ENCODE peak calls at places on chromosomes 13 and 19, in five cellular contexts. One of them, this sample, is unnamed.

GRCh38 chr13:75870397-75870801 is 234.3 kb downstream of the LMO7 start:
- DNase-seq in fibroblast of pulmonary artery: peak; percentile 49
- DNase-seq in MG63: no peak
- DNase-seq in brain microvascular endothelial cell: no peak
- DNase-seq in neuronal stem cell: peak; percentile 20
- DNase-seq in this sample: peak; percentile 30

GRCh38 chr13:103299079-103299478 is 232.9 kb upstream of the SLC10A2 start:
- DNase-seq in brain microvascular endothelial cell: no peak
- DNase-seq in fibroblast of pulmonary artery: no peak
- DNase-seq in neuronal stem cell: no peak
- DNase-seq in MG63: no peak
- DNase-seq in this sample: no peak

GRCh38 chr13:78867655-78868054 is 208.7 kb upstream of the OBI1 start:
- DNase-seq in brain microvascular endothelial cell: no peak
- DNase-seq in fibroblast of pulmonary artery: no peak
- DNase-seq in MG63: no peak
- DNase-seq in neuronal stem cell: no peak
- DNase-seq in this sample: no peak

GRCh38 chr19:18220632-18221275 is 5.5 kb downstream of the PDE4C start:
- DNase-seq in fibroblast of pulmonary artery: no peak
- DNase-seq in MG63: no peak
- DNase-seq in brain microvascular endothelial cell: no peak
- DNase-seq in neuronal stem cell: no peak
- DNase-seq in this sample: no peak

GRCh38 chr13:99374994-99375805 is 68.0 kb upstream of the GPR183 start:
- DNase-seq in neuronal stem cell: no peak
- DNase-seq in fibroblast of pulmonary artery: no peak
- DNase-seq in MG63: no peak
- DNase-seq in brain microvascular endothelial cell: no peak
- DNase-seq in this sample: no peak

GRCh38 chr19:17943284-17944221 is 10.7 kb downstream of the CCDC124 start:
- DNase-seq in MG63: no peak
- DNase-seq in neuronal stem cell: no peak
- DNase-seq in fibroblast of pulmonary artery: no peak
- DNase-seq in brain microvascular endothelial cell: no peak
- DNase-seq in this sample: no peak

GRCh38 chr13:51237887-51238286 is 15.7 kb downstream of the FAM124A start:
- DNase-seq in neuronal stem cell: no peak
- DNase-seq in brain microvascular endothelial cell: no peak
- DNase-seq in MG63: no peak
- DNase-seq in fibroblast of pulmonary artery: no peak
- DNase-seq in this sample: no peak

GRCh38 chr19:13764101-13764807 is at the start of gene MRI1:
- DNase-seq in neuronal stem cell: peak; percentile 50
- DNase-seq in fibroblast of pulmonary artery: peak; percentile 80
- DNase-seq in MG63: peak; percentile 75
- DNase-seq in brain microvascular endothelial cell: no peak
- DNase-seq in this sample: peak; percentile 61

GRCh38 chr13:101612736-101613135 is 160.3 kb downstream of the ITGBL1 start:
- DNase-seq in MG63: no peak
- DNase-seq in neuronal stem cell: no peak
- DNase-seq in brain microvascular endothelial cell: peak; percentile 34
- DNase-seq in fibroblast of pulmonary artery: no peak
- DNase-seq in this sample: no peak

GRCh38 chr13:58452123-58452623 is 820.6 kb downstream of the PCDH17 start:
- DNase-seq in fibroblast of pulmonary artery: peak; percentile 54
- DNase-seq in neuronal stem cell: no peak
- DNase-seq in brain microvascular endothelial cell: no peak
- DNase-seq in MG63: no peak
- DNase-seq in this sample: no peak

GRCh38 chr19:40524655-40525054 is 52.0 kb upstream of the SHKBP1 start:
- DNase-seq in MG63: no peak
- DNase-seq in neuronal stem cell: no peak
- DNase-seq in fibroblast of pulmonary artery: no peak
- DNase-seq in brain microvascular endothelial cell: no peak
- DNase-seq in this sample: no peak

GRCh38 chr19:45952691-45953505 is 20.8 kb downstream of the NOVA2 start:
- DNase-seq in neuronal stem cell: peak; percentile 80
- DNase-seq in brain microvascular endothelial cell: peak; percentile 7
- DNase-seq in fibroblast of pulmonary artery: peak; percentile 72
- DNase-seq in MG63: peak; percentile 65
- DNase-seq in this sample: peak; percentile 50

GRCh38 chr13:95319551-95320274 is 18.5 kb upstream of the ABCC4 start:
- DNase-seq in neuronal stem cell: no peak
- DNase-seq in MG63: no peak
- DNase-seq in brain microvascular endothelial cell: no peak
- DNase-seq in fibroblast of pulmonary artery: peak; percentile 42
- DNase-seq in this sample: no peak

GRCh38 chr13:50167224-50167947 is 152.1 kb downstream of the KCNRG start:
- DNase-seq in brain microvascular endothelial cell: no peak
- DNase-seq in MG63: no peak
- DNase-seq in neuronal stem cell: no peak
- DNase-seq in fibroblast of pulmonary artery: no peak
- DNase-seq in this sample: no peak

GRCh38 chr13:43191561-43191960 is 168.2 kb downstream of the DNAJC15 start:
- DNase-seq in fibroblast of pulmonary artery: no peak
- DNase-seq in MG63: no peak
- DNase-seq in neuronal stem cell: no peak
- DNase-seq in brain microvascular endothelial cell: no peak
- DNase-seq in this sample: no peak

GRCh38 chr13:30762643-30763042 is 27.3 kb downstream of the ALOX5AP start:
- DNase-seq in fibroblast of pulmonary artery: peak; percentile 39
- DNase-seq in neuronal stem cell: no peak
- DNase-seq in brain microvascular endothelial cell: no peak
- DNase-seq in MG63: no peak
- DNase-seq in this sample: peak; percentile 36

GRCh38 chr19:55550321-55550650 is 4.9 kb upstream of the SBK3 start:
- DNase-seq in neuronal stem cell: peak; percentile 59
- DNase-seq in brain microvascular endothelial cell: peak; percentile 63
- DNase-seq in MG63: no peak
- DNase-seq in fibroblast of pulmonary artery: no peak
- DNase-seq in this sample: no peak

GRCh38 chr13:42656136-42656535 is 82.2 kb downstream of the TNFSF11 start:
- DNase-seq in brain microvascular endothelial cell: no peak
- DNase-seq in fibroblast of pulmonary artery: peak; percentile 31
- DNase-seq in MG63: no peak
- DNase-seq in neuronal stem cell: peak; percentile 41
- DNase-seq in this sample: no peak

GRCh38 chr19:18171605-18172327 is 1.8 kb upstream of the IFI30 start:
- DNase-seq in fibroblast of pulmonary artery: no peak
- DNase-seq in MG63: no peak
- DNase-seq in neuronal stem cell: no peak
- DNase-seq in brain microvascular endothelial cell: no peak
- DNase-seq in this sample: no peak

GRCh38 chr13:100459747-100460146 is 128.8 kb downstream of the GGACT start:
- DNase-seq in brain microvascular endothelial cell: no peak
- DNase-seq in fibroblast of pulmonary artery: no peak
- DNase-seq in neuronal stem cell: no peak
- DNase-seq in MG63: no peak
- DNase-seq in this sample: no peak

GRCh38 chr19:14081797-14082674 is 3.5 kb downstream of the C19orf67 start:
- DNase-seq in neuronal stem cell: no peak
- DNase-seq in brain microvascular endothelial cell: no peak
- DNase-seq in fibroblast of pulmonary artery: no peak
- DNase-seq in MG63: peak; percentile 51
- DNase-seq in this sample: peak; percentile 30

GRCh38 chr19:47036233-47036651 is 12.2 kb downstream of the TMEM160 start:
- DNase-seq in MG63: no peak
- DNase-seq in neuronal stem cell: no peak
- DNase-seq in fibroblast of pulmonary artery: no peak
- DNase-seq in brain microvascular endothelial cell: no peak
- DNase-seq in this sample: peak; percentile 22

GRCh38 chr13:110475550-110476219 is 85.8 kb downstream of the RAB20 start:
- DNase-seq in neuronal stem cell: no peak
- DNase-seq in brain microvascular endothelial cell: no peak
- DNase-seq in MG63: no peak
- DNase-seq in fibroblast of pulmonary artery: no peak
- DNase-seq in this sample: no peak

GRCh38 chr13:110474713-110475112 is 86.8 kb downstream of the RAB20 start:
- DNase-seq in MG63: no peak
- DNase-seq in brain microvascular endothelial cell: no peak
- DNase-seq in fibroblast of pulmonary artery: no peak
- DNase-seq in neuronal stem cell: no peak
- DNase-seq in this sample: no peak

GRCh38 chr13:110472904-110473563 is 88.5 kb downstream of the RAB20 start:
- DNase-seq in neuronal stem cell: no peak
- DNase-seq in fibroblast of pulmonary artery: no peak
- DNase-seq in brain microvascular endothelial cell: no peak
- DNase-seq in MG63: no peak
- DNase-seq in this sample: no peak

GRCh38 chr13:110476220-110476617 is 85.3 kb downstream of the RAB20 start:
- DNase-seq in MG63: no peak
- DNase-seq in fibroblast of pulmonary artery: no peak
- DNase-seq in brain microvascular endothelial cell: no peak
- DNase-seq in neuronal stem cell: no peak
- DNase-seq in this sample: no peak

DNA sequence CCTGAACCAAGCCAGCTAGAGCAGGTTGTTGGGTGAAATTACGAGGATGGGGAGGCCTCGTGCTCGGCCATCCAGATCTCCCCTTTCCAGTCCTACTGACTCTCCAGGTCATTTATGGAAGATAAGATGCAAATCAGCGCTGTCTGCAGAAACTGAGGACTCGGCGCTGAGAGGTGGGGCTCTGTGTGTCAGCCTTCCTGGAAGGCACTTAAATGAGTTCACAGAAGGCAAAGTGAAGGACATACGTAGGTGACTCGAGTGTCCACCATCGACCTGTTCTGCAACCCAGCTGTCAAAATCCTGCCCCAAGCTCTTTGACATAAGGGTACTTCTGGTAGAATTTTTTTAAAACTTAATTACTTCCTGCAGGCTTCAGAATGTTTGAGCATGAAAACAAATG is 86.4 kb downstream of the RAB20 start:
- DNase-seq in MG63: no peak
- DNase-seq in brain microvascular endothelial cell: no peak
- DNase-seq in neuronal stem cell: no peak
- DNase-seq in fibroblast of pulmonary artery: no peak
- DNase-seq in this sample: no peak
- H3K4me3 ChIP-seq in MG63: no peak overlapping the region
- H3K4me3 ChIP-seq in brain microvascular endothelial cell: no peak overlapping the region
- H3K4me3 ChIP-seq in neuronal stem cell: no peak overlapping the region
- H3K4me3 ChIP-seq in fibroblast of pulmonary artery: no peak overlapping the region
- H3K4me3 ChIP-seq in this sample: no peak overlapping the region

DNA sequence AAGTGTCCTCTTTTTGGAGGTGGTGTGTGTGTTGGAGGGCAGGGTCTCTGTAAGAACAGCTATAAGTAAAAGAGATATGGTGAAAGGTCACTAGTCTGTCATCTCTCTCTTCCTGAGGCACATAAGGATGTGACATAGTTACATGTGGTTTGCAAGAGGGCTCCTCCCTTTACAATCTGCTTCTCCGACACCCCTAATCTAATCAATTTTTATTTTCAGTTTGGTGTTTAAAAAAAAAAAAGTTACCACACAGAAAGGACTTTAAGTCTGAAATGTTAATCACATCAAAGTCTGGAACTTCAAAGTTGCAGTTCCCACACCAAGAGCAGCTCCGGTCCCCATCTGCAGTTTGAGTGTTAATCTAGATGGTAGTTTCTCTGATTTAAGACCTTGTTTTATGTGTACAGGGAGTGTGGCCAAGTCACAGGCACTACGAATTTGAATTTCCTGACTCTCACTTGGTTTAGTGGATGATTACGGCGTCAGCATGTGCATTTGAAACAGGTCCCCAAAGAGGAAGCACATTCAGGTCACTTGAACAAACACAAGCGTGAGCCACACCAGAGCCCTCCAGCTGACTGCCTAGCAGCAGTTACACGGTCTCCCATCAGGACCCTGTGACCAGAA is 53.1 kb downstream of the FOXO1 start:
- DNase-seq in brain microvascular endothelial cell: no peak
- DNase-seq in MG63: no peak
- DNase-seq in fibroblast of pulmonary artery: no peak
- DNase-seq in neuronal stem cell: no peak
- DNase-seq in this sample: no peak
- H3K4me3 ChIP-seq in brain microvascular endothelial cell: no peak overlapping the region
- H3K4me3 ChIP-seq in MG63: no peak overlapping the region
- H3K4me3 ChIP-seq in fibroblast of pulmonary artery: no peak overlapping the region
- H3K4me3 ChIP-seq in neuronal stem cell: no peak overlapping the region
- H3K4me3 ChIP-seq in this sample: no peak overlapping the region

DNA sequence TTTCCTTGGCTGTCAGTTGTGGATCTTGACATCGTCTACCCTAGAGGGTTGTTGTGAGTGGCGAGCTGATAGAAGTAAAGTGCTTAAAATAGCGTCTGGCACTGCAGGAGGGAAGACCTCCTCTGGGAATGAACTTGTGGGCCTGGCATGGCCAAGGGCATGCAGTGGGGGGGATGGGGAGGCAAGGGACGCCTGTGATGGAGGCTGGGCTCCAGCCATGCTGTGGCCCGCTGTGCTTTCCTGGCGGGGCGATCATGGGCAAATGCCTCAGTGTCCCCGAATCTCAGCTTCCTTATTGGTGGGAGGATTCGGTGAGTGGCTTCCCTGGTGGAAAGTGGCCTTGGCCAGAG is 10.7 kb downstream of the CARM1 start:
- DNase-seq in brain microvascular endothelial cell: no peak
- DNase-seq in fibroblast of pulmonary artery: no peak
- DNase-seq in MG63: no peak
- DNase-seq in neuronal stem cell: no peak
- DNase-seq in this sample: no peak
- H3K4me3 ChIP-seq in brain microvascular endothelial cell: no peak overlapping the region
- H3K4me3 ChIP-seq in fibroblast of pulmonary artery: no peak overlapping the region
- H3K4me3 ChIP-seq in MG63: no peak overlapping the region
- H3K4me3 ChIP-seq in neuronal stem cell: no peak overlapping the region
- H3K4me3 ChIP-seq in this sample: no peak overlapping the region

GRCh38 chr13:45415112-45415511 is 3.1 kb downstream of the SLC25A30 start:
- DNase-seq in fibroblast of pulmonary artery: no peak
- DNase-seq in MG63: no peak
- DNase-seq in brain microvascular endothelial cell: no peak
- DNase-seq in neuronal stem cell: no peak
- DNase-seq in this sample: no peak

GRCh38 chr13:45413826-45414312 is 4.3 kb downstream of the SLC25A30 start:
- DNase-seq in fibroblast of pulmonary artery: no peak
- DNase-seq in neuronal stem cell: no peak
- DNase-seq in brain microvascular endothelial cell: no peak
- DNase-seq in MG63: no peak
- DNase-seq in this sample: peak; percentile 37

GRCh38 chr13:45419945-45420344 is 1.8 kb upstream of the SLC25A30 start:
- DNase-seq in MG63: no peak
- DNase-seq in fibroblast of pulmonary artery: no peak
- DNase-seq in brain microvascular endothelial cell: no peak
- DNase-seq in neuronal stem cell: no peak
- DNase-seq in this sample: no peak

GRCh38 chr13:45417790-45418534 is at the start of gene SLC25A30:
- DNase-seq in MG63: peak; percentile 94
- DNase-seq in neuronal stem cell: peak; percentile 82
- DNase-seq in brain microvascular endothelial cell: peak; percentile 87
- DNase-seq in fibroblast of pulmonary artery: peak; percentile 89
- DNase-seq in this sample: peak; percentile 80

DNA sequence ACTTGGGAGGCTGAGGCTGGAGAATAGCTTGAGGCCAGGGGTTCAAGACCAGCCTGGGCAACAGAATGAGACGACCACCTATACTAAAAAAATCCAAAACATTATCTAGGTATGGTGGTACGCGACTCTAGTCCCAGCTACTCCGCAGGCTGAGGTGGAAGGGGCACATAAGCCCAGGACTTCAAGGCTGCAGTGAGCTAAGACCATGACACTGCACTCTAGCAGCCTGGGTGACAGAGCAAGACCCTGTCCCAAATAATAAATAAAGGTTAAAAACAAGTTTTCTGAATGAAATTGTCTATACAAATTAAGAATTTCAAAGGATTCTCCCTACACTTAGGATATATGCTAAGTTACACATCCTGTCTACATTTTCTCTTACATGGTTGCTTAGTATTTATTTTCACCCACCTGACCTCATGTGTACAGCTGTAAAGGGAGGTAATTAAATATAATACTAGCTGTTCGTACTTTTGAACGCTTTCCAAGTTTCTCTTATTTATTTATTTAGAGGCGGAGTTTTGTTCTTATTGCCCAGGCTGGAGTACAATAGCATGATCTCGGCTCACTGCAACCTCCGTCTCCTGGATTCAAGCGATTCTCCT is 1.6 kb downstream of the SLC25A30 start:
- DNase-seq in MG63: no peak
- DNase-seq in brain microvascular endothelial cell: no peak
- DNase-seq in neuronal stem cell: no peak
- DNase-seq in fibroblast of pulmonary artery: no peak
- DNase-seq in this sample: no peak
- H3K4me3 ChIP-seq in MG63: peak overlapping the region; percentile 74
- H3K4me3 ChIP-seq in brain microvascular endothelial cell: peak overlapping the region; percentile 74
- H3K4me3 ChIP-seq in neuronal stem cell: peak overlapping the region; percentile 61
- H3K4me3 ChIP-seq in fibroblast of pulmonary artery: peak overlapping the region; percentile 77
- H3K4me3 ChIP-seq in this sample: peak overlapping the region; percentile 78

This sample was measured in fibroblast of mammary gland.